ENCODE peak calls at places on chromosomes 7 and 10, in seven cellular contexts. L is CD8-positive, alpha-beta T cell; E is HFF-Myc; X is GM13976; J is CD4-positive, alpha-beta T cell; Q is stomach; K is WTC11. U is an unnamed sample.

GRCh38 chr10:18610517-18610916 is 40.9 kb downstream of the NSUN6 start:
- DNase-seq in J (no peak), E (peak), X (no peak), K (no peak), Q (no peak), L (no peak), U (no peak)

GRCh38 chr10:83012866-83013265 is 1126.4 kb upstream of the GHITM start:
- DNase-seq in Q (no peak), K (no peak), L (no peak), J (no peak), X (no peak), E (peak), U (no peak)

GRCh38 chr7:37376386-37376785 is 72.3 kb downstream of the ELMO1 start:
- DNase-seq in Q (no peak), E (no peak), K (no peak), X (no peak), J (no peak), L (no peak), U (no peak)

GRCh38 chr10:45420453-45421192 is 46.6 kb downstream of the ALOX5 start:
- DNase-seq in K (no peak), X (peak), J (peak), E (peak), Q (peak), L (peak), U (peak)

GRCh38 chr10:301536-301935 is 166.3 kb downstream of the ZMYND11 start:
- DNase-seq in K (no peak), E (no peak), X (no peak), J (no peak), Q (no peak), L (no peak), U (no peak)

GRCh38 chr10:49534670-49535381 is 4.1 kb downstream of the ERCC6 start:
- DNase-seq in Q (no peak), J (no peak), X (peak), K (no peak), L (no peak), E (peak), U (no peak)

GRCh38 chr10:82150123-82150900 is 275.3 kb downstream of the NRG3 start:
- DNase-seq in E (no peak), J (no peak), K (peak), Q (no peak), L (no peak), X (peak), U (no peak)

GRCh38 chr10:88865281-88865876 is 13.7 kb upstream of the ANKRD22 start:
- DNase-seq in Q (no peak), L (no peak), J (no peak), X (no peak), E (no peak), K (no peak), U (no peak)

GRCh38 chr10:28468707-28469483 is 64.0 kb upstream of the WAC start:
- DNase-seq in K (no peak), Q (no peak), E (no peak), X (no peak), L (no peak), J (no peak), U (no peak)

GRCh38 chr10:132837905-132838304 is 52.0 kb upstream of the NKX6-2 start:
- DNase-seq in X (no peak), L (no peak), K (no peak), J (no peak), Q (no peak), E (no peak), U (no peak)

GRCh38 chr10:130300608-130301025 is 164.4 kb downstream of the GLRX3 start:
- DNase-seq in X (no peak), J (peak), L (peak), Q (no peak), K (no peak), E (no peak), U (no peak)

GRCh38 chr10:15136960-15137359 is 31.5 kb downstream of the NMT2 start:
- DNase-seq in X (no peak), K (no peak), L (no peak), E (no peak), J (no peak), Q (no peak), U (no peak)

GRCh38 chr10:29828978-29829377 is 194.2 kb upstream of the SVIL start:
- DNase-seq in L (no peak), X (no peak), E (peak), Q (no peak), K (no peak), J (no peak), U (no peak)

GRCh38 chr7:32070406-32071360 is at the start of gene PDE1C:
- DNase-seq in E (no peak), Q (no peak), X (peak), J (no peak), L (no peak), K (peak), U (no peak)

GRCh38 chr10:43396061-43396927 is 12.7 kb downstream of the HNRNPF start:
- DNase-seq in Q (peak), J (peak), L (peak), K (peak), X (peak), E (no peak), U (peak)

GRCh38 chr10:4246881-4247358 is 461.9 kb upstream of the KLF6 start:
- DNase-seq in K (no peak), Q (no peak), X (no peak), L (no peak), E (peak), J (no peak), U (no peak)

GRCh38 chr10:47165711-47166404 is 134.1 kb upstream of the GDF10 start:
- DNase-seq in Q (no peak), K (no peak), J (peak), E (no peak), X (no peak), L (peak), U (peak)

GRCh38 chr7:135160098-135160857 is 10.2 kb downstream of the CYREN start:
- DNase-seq in J (no peak), K (no peak), Q (no peak), X (peak), L (no peak), E (no peak), U (no peak)

GRCh38 chr7:50665403-50666123 is 100.4 kb upstream of the DDC start:
- DNase-seq in Q (no peak), J (no peak), E (no peak), K (no peak), L (no peak), X (no peak), U (no peak)

GRCh38 chr10:33334839-33335549 is 527 bp upstream of the NRP1 start:
- DNase-seq in L (no peak), J (no peak), K (peak), X (peak), Q (peak), E (no peak), U (no peak)

GRCh38 chr10:36236931-36237330 is 594.8 kb upstream of the FZD8 start:
- DNase-seq in X (no peak), L (no peak), E (no peak), Q (no peak), J (no peak), K (no peak), U (no peak)

GRCh38 chr10:121823993-121824463 is 103.8 kb downstream of the ATE1 start:
- DNase-seq in L (no peak), Q (no peak), E (peak), J (no peak), X (peak), K (no peak), U (no peak)

GRCh38 chr7:21886396-21886795 is 59.3 kb downstream of the CDCA7L start:
- DNase-seq in Q (no peak), L (no peak), X (no peak), K (no peak), J (no peak), E (no peak), U (no peak)

GRCh38 chr7:74586258-74587200 is 71.0 kb upstream of the GTF2I start:
- DNase-seq in X (no peak), K (no peak), E (no peak), J (no peak), Q (no peak), L (no peak), U (no peak)

GRCh38 chr10:23512355-23513058 is 73.6 kb downstream of the OTUD1 start:
- DNase-seq in J (no peak), X (no peak), E (no peak), L (no peak), Q (no peak), K (no peak), U (no peak)

GRCh38 chr10:123608047-123608446 is 58.1 kb upstream of the GPR26 start:
- DNase-seq in E (no peak), L (no peak), K (no peak), J (no peak), Q (no peak), X (no peak), U (no peak)

GRCh38 chr7:113371376-113372043 is 253.2 kb upstream of the SMIM30 start:
- DNase-seq in J (no peak), Q (no peak), E (no peak), X (no peak), K (no peak), L (no peak), U (no peak)

GRCh38 chr7:122136639-122137253 is 7.3 kb downstream of the AASS start:
- DNase-seq in E (no peak), K (no peak), L (no peak), X (no peak), Q (no peak), J (no peak), U (no peak)

GRCh38 chr7:42972703-42973500 is 40.7 kb downstream of the MRPL32 start:
- DNase-seq in X (no peak), J (no peak), E (peak), L (no peak), K (no peak), Q (peak), U (no peak)

GRCh38 chr10:16520900-16521299 is 779 bp downstream of the C1QL3 start:
- DNase-seq in Q (peak), L (no peak), K (peak), X (peak), E (no peak), J (no peak), U (peak)
- TF ChIP-seq CTCF in Q (no peak), L (no peak), K (no peak), X (peak), E (peak), J (no peak), U (no peak)

GRCh38 chr7:19984231-19984632 is 210.8 kb upstream of the TMEM196 start:
- DNase-seq in X (no peak), K (peak), L (no peak), J (no peak), Q (no peak), E (no peak), U (no peak)
- TF ChIP-seq CTCF in X (no peak), K (no peak), L (no peak), J (no peak), Q (no peak), E (no peak), U (no peak)

DNA sequence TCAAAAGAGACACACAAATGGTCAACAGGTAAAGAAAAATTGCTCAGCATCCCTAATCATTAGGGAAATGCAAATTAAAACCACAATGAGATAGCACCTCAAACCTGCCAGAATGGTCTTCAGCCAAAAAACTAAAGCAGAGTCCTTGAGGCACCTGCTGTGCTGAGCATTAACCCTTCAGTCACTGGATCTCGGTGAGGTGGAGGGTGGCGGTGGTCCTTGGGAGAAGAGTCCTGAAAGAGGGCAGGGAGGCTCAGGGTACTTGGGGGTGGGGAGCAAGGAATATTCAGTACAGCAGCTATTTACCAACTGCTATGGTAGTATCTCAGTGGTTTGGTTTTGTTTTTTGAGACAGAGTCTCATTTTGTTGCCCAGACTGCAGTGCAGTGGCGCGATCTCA is 7.1 kb downstream of the KIAA1549 start:
- DNase-seq in E (no peak), Q (no peak), J (no peak), K (no peak), L (no peak), X (no peak), U (no peak)
- TF ChIP-seq CTCF in E (no peak), Q (no peak), J (no peak), K (no peak), L (no peak), X (no peak), U (no peak)

DNA sequence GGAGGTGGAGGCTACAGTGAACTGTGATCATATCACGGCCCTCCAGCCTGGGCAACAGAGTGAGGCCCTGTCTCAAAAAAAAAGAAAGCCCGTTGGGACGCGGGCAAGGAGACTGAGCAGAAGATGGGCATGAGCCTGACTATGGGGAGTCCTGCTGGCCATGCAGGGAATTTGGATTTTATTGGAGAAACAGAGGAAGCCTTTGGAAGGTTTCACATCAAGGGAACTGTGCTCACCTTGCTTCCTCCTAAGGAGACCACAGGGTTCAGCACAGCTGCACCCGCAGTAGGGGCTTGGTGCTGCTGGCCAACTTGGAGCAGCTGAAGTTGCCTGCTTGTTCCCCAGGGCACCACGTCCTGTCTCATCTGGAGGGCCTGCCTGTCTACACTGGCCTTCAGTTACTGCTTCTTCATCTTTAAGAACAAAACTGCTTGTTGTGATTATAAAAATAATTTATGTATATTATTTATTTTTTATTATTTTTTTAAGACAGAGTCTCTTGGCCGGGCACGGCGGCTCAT is 1.5 kb downstream of the IQCE start:
- DNase-seq in J (no peak), X (no peak), L (no peak), E (no peak), Q (no peak), K (no peak), U (no peak)
- TF ChIP-seq CTCF in J (no peak), X (no peak), L (no peak), E (no peak), Q (no peak), K (no peak), U (no peak)

DNA sequence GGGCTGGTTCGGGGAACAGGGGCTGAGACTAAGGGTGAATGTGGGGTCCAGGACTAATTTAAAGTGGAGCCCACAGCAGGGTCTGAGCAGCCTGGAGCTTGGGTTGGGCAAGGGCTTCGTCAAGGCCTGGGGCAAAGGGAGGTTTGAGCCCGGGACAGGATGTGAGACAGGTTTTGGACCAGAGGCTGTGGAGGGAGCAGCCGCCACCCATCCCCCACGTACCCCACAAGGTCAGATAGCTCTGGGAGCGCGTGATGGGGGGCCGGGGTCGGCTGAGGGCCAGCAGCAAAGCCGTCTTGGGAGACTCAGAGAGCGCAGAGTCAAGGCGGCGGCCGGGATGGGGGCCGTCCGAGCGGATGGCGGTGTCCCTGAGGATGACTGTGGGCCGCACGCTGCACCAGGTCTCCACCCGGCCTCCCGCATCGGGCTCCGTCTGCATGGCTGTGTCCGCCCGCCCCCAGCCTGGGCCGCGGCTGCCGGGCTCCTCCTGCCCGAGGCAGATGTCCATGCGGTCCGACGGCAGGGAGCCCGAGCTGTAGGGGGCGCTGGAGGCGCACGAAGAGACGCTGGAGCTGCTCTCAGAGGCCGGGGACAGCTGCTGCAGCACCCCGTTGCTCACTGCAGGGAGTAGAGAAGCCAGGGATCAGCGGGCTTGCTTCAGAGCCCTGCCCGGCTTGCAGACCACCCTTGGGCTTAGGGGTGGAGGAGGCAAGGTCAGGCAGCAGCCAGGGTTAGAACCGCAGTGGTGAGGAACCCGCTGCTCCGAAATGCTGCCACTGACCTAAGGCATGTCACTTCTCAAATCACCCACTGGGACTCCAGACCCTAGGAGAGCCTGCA is 12.1 kb downstream of the PDZD7 start:
- DNase-seq in E (no peak), K (peak), X (peak), J (peak), Q (peak), L (peak), U (peak)
- TF ChIP-seq CTCF in E (peak), K (peak), X (peak), J (peak), Q (no peak), L (peak), U (no peak)

GRCh38 chr10:113679463-113680171 is at the start of gene CASP7:
- DNase-seq in Q (peak), J (peak), E (no peak), X (peak), K (peak), L (peak), U (peak)
- TF ChIP-seq CTCF in Q (no peak), J (peak), E (no peak), X (peak), K (peak), L (no peak), U (no peak)

DNA sequence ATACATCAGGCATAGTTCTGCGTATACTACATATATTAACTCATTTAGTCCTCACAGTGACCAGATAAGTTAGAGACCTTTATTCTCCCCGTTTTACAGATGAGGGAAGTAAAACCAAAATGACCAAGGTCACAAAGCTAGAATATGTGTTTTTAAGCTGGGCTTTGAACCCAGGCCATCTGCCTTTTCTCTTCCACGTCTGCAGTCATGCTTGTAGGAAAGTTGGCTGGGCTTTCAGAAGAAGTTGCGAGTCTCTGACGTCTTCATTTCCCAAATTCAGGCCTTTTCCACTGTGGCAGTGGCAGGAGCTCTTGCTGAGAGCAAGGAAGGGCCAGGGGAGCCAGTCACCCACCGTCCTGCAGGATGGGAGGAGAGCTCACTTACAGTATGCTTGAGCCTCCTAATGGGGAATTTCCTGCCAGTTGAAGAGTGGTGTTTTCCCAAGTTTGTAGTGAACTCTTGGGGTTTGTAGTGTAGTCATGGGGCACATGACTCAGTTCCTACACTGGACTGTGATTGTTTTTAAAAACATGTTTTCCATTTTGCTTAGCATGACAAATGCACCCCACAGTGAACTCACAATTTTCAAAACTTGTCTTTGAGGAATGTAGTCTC is 34.2 kb downstream of the CYP17A1 start:
- DNase-seq in J (no peak), X (peak), K (peak), E (peak), L (no peak), Q (no peak), U (no peak)
- TF ChIP-seq CTCF in J (no peak), X (no peak), K (no peak), E (no peak), L (no peak), Q (no peak), U (no peak)

U was measured in activated B cell treated with CpG ODN at 0.5 μM for 24 hours.